ENCODE peak calls at places on chromosomes 16 and 17, in five cellular contexts. One of them, this sample, is unnamed.

GRCh38 chr17:193426-193810 is 12.0 kb upstream of the DOC2B start:
- DNase-seq in psoas muscle: no peak
- DNase-seq in fibroblast of lung: no peak
- DNase-seq in mammary epithelial cell: no peak
- DNase-seq in heart right ventricle: no peak
- DNase-seq in this sample: no peak

GRCh38 chr16:9370071-9370491 is 278.6 kb downstream of the HAPSTR1 start:
- DNase-seq in mammary epithelial cell: no peak
- DNase-seq in psoas muscle: no peak
- DNase-seq in fibroblast of lung: no peak
- DNase-seq in heart right ventricle: peak; percentile 55
- DNase-seq in this sample: no peak

GRCh38 chr17:10871914-10872313 is 34.0 kb upstream of the PIRT start:
- DNase-seq in fibroblast of lung: no peak
- DNase-seq in mammary epithelial cell: no peak
- DNase-seq in psoas muscle: no peak
- DNase-seq in heart right ventricle: peak; percentile 10
- DNase-seq in this sample: no peak

GRCh38 chr17:38853292-38854219 is at the start of gene RPL23:
- DNase-seq in fibroblast of lung: peak; percentile 98
- DNase-seq in psoas muscle: peak; percentile 94
- DNase-seq in heart right ventricle: peak; percentile 90
- DNase-seq in mammary epithelial cell: peak; percentile 94
- DNase-seq in this sample: peak; percentile 86

GRCh38 chr17:8062807-8063483 is 24.1 kb downstream of the ALOX15B start:
- DNase-seq in psoas muscle: no peak
- DNase-seq in mammary epithelial cell: no peak
- DNase-seq in heart right ventricle: no peak
- DNase-seq in fibroblast of lung: no peak
- DNase-seq in this sample: no peak

GRCh38 chr16:23496826-23497542 is 13.3 kb downstream of the GGA2 start:
- DNase-seq in heart right ventricle: no peak
- DNase-seq in fibroblast of lung: peak; percentile 20
- DNase-seq in mammary epithelial cell: peak; percentile 70
- DNase-seq in psoas muscle: peak; percentile 25
- DNase-seq in this sample: peak; percentile 54

GRCh38 chr17:17151055-17151454 is 55.1 kb downstream of the PLD6 start:
- DNase-seq in mammary epithelial cell: peak; percentile 91
- DNase-seq in heart right ventricle: no peak
- DNase-seq in fibroblast of lung: peak; percentile 43
- DNase-seq in psoas muscle: no peak
- DNase-seq in this sample: peak; percentile 57

GRCh38 chr17:61486135-61487120 is 34.2 kb downstream of the TBX4 start:
- DNase-seq in mammary epithelial cell: no peak
- DNase-seq in psoas muscle: no peak
- DNase-seq in heart right ventricle: no peak
- DNase-seq in fibroblast of lung: peak; percentile 58
- DNase-seq in this sample: no peak

GRCh38 chr16:55480228-55480655 is 1.2 kb downstream of the MMP2 start:
- DNase-seq in mammary epithelial cell: peak; percentile 59
- DNase-seq in heart right ventricle: peak; percentile 87
- DNase-seq in psoas muscle: peak; percentile 90
- DNase-seq in fibroblast of lung: peak; percentile 95
- DNase-seq in this sample: no peak

GRCh38 chr17:48731355-48731754 is 2.8 kb upstream of the HOXB13 start:
- DNase-seq in mammary epithelial cell: no peak
- DNase-seq in fibroblast of lung: no peak
- DNase-seq in heart right ventricle: no peak
- DNase-seq in psoas muscle: no peak
- DNase-seq in this sample: no peak

GRCh38 chr17:16870253-16871245 is 101.4 kb downstream of the TNFRSF13B start:
- DNase-seq in psoas muscle: no peak
- DNase-seq in heart right ventricle: no peak
- DNase-seq in fibroblast of lung: no peak
- DNase-seq in mammary epithelial cell: no peak
- DNase-seq in this sample: no peak

GRCh38 chr16:6232060-6232459 is 1100.6 kb upstream of the RBFOX1 start:
- DNase-seq in mammary epithelial cell: no peak
- DNase-seq in heart right ventricle: no peak
- DNase-seq in fibroblast of lung: no peak
- DNase-seq in psoas muscle: no peak
- DNase-seq in this sample: no peak

DNA sequence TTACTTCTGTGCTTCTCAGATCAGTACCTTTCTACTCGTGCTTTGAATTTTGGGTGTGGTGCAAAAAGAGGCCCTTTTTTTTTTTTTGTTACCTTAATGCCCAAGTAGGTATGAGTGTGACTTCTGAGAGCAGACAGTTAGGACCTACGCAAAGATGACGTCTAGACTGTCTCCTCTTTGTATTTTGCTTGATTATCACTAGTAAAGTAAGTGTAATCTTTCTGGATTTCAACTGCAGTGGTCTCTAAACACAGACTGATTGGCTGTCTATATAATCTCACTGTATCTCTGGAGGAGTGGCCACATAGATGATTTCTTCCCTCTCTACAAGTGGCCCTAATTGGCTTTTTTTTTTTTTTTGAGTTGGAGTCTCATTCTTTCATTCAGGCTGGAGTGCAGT is 11.5 kb upstream of the CDK5R1 start:
- DNase-seq in mammary epithelial cell: no peak
- DNase-seq in fibroblast of lung: no peak
- DNase-seq in psoas muscle: no peak
- DNase-seq in heart right ventricle: no peak
- DNase-seq in this sample: no peak
- H3K36me3 ChIP-seq in mammary epithelial cell: peaks cover 54% of the 10 kb centered on the region
- H3K36me3 ChIP-seq in fibroblast of lung: peaks cover 25% of the 10 kb centered on the region
- H3K36me3 ChIP-seq in psoas muscle: peaks cover 35% of the 10 kb centered on the region
- H3K36me3 ChIP-seq in heart right ventricle: peaks cover 100% of the 10 kb centered on the region
- H3K36me3 ChIP-seq in this sample: peaks cover 2% of the 10 kb centered on the region

GRCh38 chr16:81014672-81015071 is 7.7 kb downstream of the CENPN start:
- DNase-seq in heart right ventricle: no peak
- DNase-seq in mammary epithelial cell: no peak
- DNase-seq in fibroblast of lung: no peak
- DNase-seq in psoas muscle: no peak
- DNase-seq in this sample: no peak
- H3K36me3 ChIP-seq in heart right ventricle: peaks cover 73% of the 10 kb centered on the region
- H3K36me3 ChIP-seq in mammary epithelial cell: peaks cover 45% of the 10 kb centered on the region
- H3K36me3 ChIP-seq in fibroblast of lung: peaks cover 5% of the 10 kb centered on the region
- H3K36me3 ChIP-seq in psoas muscle: no peaks in the 10 kb centered on the region
- H3K36me3 ChIP-seq in this sample: no peaks in the 10 kb centered on the region

GRCh38 chr17:27497696-27498095 is 41.4 kb downstream of the KSR1 start:
- DNase-seq in fibroblast of lung: no peak
- DNase-seq in heart right ventricle: no peak
- DNase-seq in psoas muscle: no peak
- DNase-seq in mammary epithelial cell: peak; percentile 80
- DNase-seq in this sample: no peak
- H3K36me3 ChIP-seq in fibroblast of lung: no peaks in the 10 kb centered on the region
- H3K36me3 ChIP-seq in heart right ventricle: no peaks in the 10 kb centered on the region
- H3K36me3 ChIP-seq in psoas muscle: no peaks in the 10 kb centered on the region
- H3K36me3 ChIP-seq in mammary epithelial cell: no peaks in the 10 kb centered on the region
- H3K36me3 ChIP-seq in this sample: no peaks in the 10 kb centered on the region

DNA sequence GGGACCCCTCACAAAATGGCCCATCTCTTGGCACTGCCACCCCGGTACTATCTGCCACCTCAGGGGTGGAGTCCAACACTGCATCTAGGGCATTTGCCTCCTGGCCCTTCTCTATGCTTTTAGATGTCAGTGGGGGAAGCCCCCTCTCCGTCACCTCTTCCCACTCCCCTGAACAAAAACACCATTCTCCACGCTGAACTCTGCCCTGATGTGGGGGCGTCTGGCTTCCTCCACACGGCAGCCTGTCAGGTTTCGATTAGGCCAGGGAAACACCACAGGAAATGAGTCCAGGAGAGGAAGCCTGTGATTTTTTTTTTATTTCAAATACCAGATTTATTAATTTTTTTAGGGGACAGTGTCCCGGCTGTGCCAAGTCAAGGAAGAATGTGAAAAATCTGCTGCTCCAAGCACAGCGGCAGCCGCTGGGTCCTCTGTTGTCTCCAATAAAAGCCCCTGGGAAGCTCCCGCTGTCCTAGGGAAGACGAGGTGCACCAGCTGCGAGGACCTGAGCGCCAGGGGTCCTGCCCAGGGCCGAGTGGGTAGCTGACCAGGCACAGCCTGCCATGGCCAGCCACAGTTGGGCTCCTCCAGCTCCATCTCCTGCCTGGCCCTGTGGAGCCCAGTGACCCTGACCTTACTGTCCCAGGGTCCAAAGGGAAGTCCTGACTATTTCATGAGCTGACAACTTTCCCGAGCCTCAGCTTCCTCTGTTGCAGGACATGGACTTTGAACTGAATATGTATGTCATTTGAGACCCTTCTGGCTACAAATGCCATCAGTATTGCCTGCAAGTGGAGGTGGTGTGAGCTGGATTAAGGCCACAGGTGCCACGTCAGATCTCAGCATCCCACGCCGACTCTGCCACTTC is 336.7 kb downstream of the FOXL1 start:
- DNase-seq in heart right ventricle: no peak
- DNase-seq in mammary epithelial cell: no peak
- DNase-seq in fibroblast of lung: no peak
- DNase-seq in psoas muscle: no peak
- DNase-seq in this sample: no peak
- H3K36me3 ChIP-seq in heart right ventricle: no peaks in the 10 kb centered on the region
- H3K36me3 ChIP-seq in mammary epithelial cell: no peaks in the 10 kb centered on the region
- H3K36me3 ChIP-seq in fibroblast of lung: no peaks in the 10 kb centered on the region
- H3K36me3 ChIP-seq in psoas muscle: no peaks in the 10 kb centered on the region
- H3K36me3 ChIP-seq in this sample: no peaks in the 10 kb centered on the region

DNA sequence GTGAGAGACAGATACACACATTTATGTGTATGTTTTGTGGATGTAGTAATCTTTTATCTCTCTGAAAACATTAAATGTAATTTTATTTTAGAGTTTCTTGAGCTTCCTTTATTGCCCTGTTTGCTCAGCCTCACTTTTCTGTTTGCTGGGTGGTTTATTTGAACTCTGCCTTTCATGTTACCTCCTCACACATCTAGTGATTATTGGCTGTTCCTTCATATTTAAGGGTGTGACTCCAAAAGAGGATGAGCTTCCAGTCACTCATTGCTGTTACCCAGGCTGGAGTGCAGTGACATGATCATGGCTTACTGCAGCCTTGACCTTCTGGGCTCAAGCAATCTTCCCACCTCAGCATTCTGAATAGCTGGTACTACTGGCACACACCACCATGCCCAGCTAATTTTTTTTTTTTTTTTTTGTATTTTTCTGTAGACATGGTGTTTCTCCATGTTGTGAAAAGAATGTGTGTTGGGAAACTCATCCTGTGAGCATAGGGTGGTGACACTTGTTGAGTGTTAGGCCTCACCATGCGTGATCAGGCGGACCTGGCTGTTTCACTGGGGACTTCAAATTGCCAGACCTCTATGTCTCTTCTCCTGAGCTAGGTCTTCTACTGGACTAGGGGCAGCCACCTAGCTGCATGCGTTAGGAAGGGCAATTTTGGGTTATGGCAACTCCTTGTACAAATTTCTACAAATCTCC is 37.8 kb downstream of the GOSR1 start:
- DNase-seq in fibroblast of lung: no peak
- DNase-seq in mammary epithelial cell: no peak
- DNase-seq in psoas muscle: no peak
- DNase-seq in heart right ventricle: no peak
- DNase-seq in this sample: no peak
- H3K36me3 ChIP-seq in fibroblast of lung: peaks cover 4% of the 10 kb centered on the region
- H3K36me3 ChIP-seq in mammary epithelial cell: peaks cover 14% of the 10 kb centered on the region
- H3K36me3 ChIP-seq in psoas muscle: no peaks in the 10 kb centered on the region
- H3K36me3 ChIP-seq in heart right ventricle: peaks cover 100% of the 10 kb centered on the region
- H3K36me3 ChIP-seq in this sample: peaks cover 3% of the 10 kb centered on the region

This sample was measured in kidney epithelial cell.